ENCODE peak calls at places on chromosomes 1 and 21, in five cellular contexts. Q is Panc1, C is hepatocyte, D is aorta, X is upper lobe of right lung. B is an unnamed sample.

GRCh38 chr21:25607812-25608737 is 794 bp upstream of the MRPL39 start:
- DNase-seq in Q (peak; percentile 68), C (peak; percentile 90), D (peak; percentile 90), X (peak; percentile 85), B (peak; percentile 85)

GRCh38 chr21:28212056-28212455 is 780.6 kb downstream of the LTN1 start:
- DNase-seq in Q (no peak), C (no peak), D (no peak), X (no peak), B (no peak)

GRCh38 chr1:185646202-185646683 is 87.9 kb upstream of the HMCN1 start:
- DNase-seq in Q (peak; percentile 75), C (peak; percentile 90), D (no peak), X (no peak), B (no peak)

GRCh38 chr1:115063238-115063901 is 25.9 kb downstream of the TSPAN2 start:
- DNase-seq in Q (no peak), C (no peak), D (no peak), X (no peak), B (no peak)

GRCh38 chr1:20100632-20101355 is 18.5 kb downstream of the PLA2G2D start:
- DNase-seq in Q (peak; percentile 56), C (peak; percentile 69), D (peak; percentile 72), X (no peak), B (peak; percentile 76)

GRCh38 chr1:94382163-94382562 is 36.0 kb upstream of the ABCD3 start:
- DNase-seq in Q (no peak), C (no peak), D (no peak), X (peak; percentile 79), B (no peak)

GRCh38 chr1:8378981-8379470 is 61.1 kb downstream of the SLC45A1 start:
- DNase-seq in Q (no peak), C (no peak), D (no peak), X (no peak), B (no peak)

GRCh38 chr1:89701746-89702241 is 68.9 kb downstream of the LRRC8C start:
- DNase-seq in Q (no peak), C (no peak), D (no peak), X (no peak), B (no peak)

GRCh38 chr1:8510041-8510823 is 192.3 kb downstream of the SLC45A1 start:
- DNase-seq in Q (no peak), C (peak; percentile 29), D (no peak), X (no peak), B (peak; percentile 68)

GRCh38 chr1:173436831-173437428 is 40.2 kb upstream of the PRDX6 start:
- DNase-seq in Q (no peak), C (no peak), D (no peak), X (no peak), B (no peak)

DNA sequence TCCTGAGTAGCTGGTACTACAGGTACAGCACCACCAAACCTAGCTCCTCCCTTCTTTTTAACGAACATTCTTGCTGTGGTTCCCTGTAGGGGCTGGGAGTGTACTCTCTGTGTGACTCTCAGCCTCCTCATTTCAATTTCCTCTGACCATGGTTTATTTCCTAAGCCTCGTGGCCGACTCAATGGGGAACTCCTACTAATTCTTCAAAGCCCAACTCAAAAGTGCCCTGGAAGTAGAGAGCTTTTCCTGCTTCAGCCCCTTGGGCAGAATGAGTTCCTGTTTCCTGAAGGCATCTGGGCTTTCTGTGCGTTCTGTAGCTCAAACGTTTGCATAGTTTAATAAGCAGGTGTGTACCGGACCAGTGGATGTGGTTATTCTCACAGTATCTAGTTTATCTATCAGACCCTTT is 70.9 kb upstream of the ACOT11 start:
- DNase-seq in Q (no peak), C (no peak), D (no peak), X (no peak), B (peak; percentile 45)
- H3K4me1 ChIP-seq in Q (no peaks in the 10 kb centered on the region), C (peaks cover 48% of the 10 kb centered on the region), D (no peaks in the 10 kb centered on the region), X (peaks cover 9% of the 10 kb centered on the region), B (peaks cover 40% of the 10 kb centered on the region)

GRCh38 chr1:158998037-158998780 is 11.5 kb upstream of the IFI16 start:
- DNase-seq in Q (no peak), C (no peak), D (no peak), X (no peak), B (no peak)

GRCh38 chr1:158989424-158989823 is 20.3 kb upstream of the IFI16 start:
- DNase-seq in Q (no peak), C (peak; percentile 15), D (no peak), X (no peak), B (no peak)

GRCh38 chr1:158996998-158997397 is 12.7 kb upstream of the IFI16 start:
- DNase-seq in Q (no peak), C (no peak), D (no peak), X (no peak), B (no peak)

GRCh38 chr1:158998781-158999161 is 10.9 kb upstream of the IFI16 start:
- DNase-seq in Q (peak; percentile 58), C (peak; percentile 68), D (peak; percentile 82), X (peak; percentile 71), B (peak; percentile 79)

DNA sequence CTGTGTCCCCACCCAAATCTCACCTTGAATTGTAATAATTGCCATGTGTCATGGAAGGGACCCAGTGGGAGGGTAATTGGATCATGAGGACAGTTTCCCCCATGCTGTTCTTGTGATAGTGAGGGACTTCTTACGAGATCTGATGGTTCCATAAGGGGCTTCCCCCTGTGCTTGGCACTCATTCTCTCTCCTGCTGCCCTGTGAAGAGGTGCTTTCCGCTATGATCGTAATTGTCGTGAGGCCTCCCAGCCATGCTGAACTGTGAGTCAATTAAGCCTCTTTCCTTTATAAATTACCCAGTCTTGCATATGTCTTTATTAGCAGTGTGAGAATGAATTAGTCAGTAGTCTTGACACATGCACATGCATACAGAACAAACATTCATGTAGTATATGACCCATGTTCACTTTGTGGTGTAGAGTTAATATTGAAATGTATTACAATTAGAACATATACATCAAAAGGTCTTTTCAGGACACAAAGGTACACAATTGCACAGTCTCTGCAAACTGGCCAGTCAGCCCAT is 16.9 kb upstream of the IFI16 start:
- DNase-seq in Q (no peak), C (no peak), D (no peak), X (no peak), B (no peak)
- H3K4me1 ChIP-seq in Q (no peaks in the 10 kb centered on the region), C (no peaks in the 10 kb centered on the region), D (no peaks in the 10 kb centered on the region), X (no peaks in the 10 kb centered on the region), B (no peaks in the 10 kb centered on the region)

DNA sequence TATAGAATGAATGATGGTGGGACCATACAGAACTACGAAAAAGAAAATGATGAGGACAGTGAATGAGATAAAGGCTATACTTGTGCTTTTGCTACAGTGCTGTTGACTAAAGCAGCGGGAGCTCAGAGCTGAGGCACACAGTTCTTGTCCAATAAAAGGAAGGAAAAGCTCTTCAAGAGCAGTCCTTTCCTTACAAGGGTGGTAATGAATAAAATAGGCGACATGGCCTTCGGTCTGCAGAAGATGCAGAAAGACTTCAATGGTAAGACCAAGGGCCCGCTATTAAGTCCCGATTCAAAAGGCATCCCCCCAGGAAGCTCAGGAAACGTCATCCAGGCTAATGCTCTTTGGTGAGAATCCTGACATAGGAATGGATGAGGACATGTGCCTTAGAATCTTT is 44.4 kb downstream of the GNG12 start:
- DNase-seq in Q (no peak), C (no peak), D (no peak), X (no peak), B (no peak)
- H3K4me1 ChIP-seq in Q (peaks cover 26% of the 10 kb centered on the region), C (peaks cover 31% of the 10 kb centered on the region), D (peaks cover 12% of the 10 kb centered on the region), X (peaks cover 22% of the 10 kb centered on the region), B (no peaks in the 10 kb centered on the region)

DNA sequence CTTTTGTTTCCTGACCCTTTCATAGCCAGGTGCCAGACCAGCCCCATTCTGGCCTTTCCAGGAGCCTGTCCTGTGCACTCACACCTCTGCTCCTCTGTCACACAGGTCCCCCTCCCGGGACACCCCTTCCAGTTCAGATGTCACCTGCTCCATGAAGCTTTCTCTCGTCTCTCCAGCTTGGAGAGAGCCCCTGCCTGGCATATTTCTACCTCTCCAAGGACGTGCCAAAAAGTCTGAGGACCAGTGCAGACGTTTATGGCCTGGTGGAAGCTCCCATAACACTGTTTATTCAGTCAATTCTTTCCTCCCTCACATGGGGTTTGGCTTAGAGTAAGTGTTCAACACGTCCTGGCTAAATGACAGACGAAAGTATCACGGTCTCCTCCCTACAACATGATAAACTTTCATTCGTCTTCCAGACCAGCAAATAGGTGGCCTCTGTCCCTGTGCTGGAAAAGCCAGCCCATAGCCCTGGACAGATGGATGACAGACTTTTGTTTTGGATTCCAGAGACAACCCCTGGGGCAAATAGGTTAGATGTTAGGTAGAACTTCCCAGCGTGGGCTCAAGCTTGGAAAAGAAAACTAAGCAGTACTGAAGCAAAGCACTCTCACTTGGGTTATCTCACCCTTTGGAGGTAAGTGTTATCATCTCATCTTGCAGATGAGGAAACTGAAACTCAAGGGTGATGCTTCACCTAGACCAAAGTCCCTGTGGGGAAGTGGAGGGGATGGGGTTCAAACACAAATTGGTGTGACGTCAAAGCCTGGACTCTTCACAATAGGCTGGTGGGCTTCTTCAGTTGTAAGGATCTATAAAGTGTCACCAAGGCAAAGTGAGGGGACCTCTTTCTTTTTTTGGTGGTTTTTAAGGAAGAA is 52.9 kb upstream of the ECE1 start:
- DNase-seq in Q (no peak), C (no peak), D (no peak), X (no peak), B (peak; percentile 33)
- H3K4me1 ChIP-seq in Q (peaks cover 65% of the 10 kb centered on the region), C (peaks cover 62% of the 10 kb centered on the region), D (peaks cover 2% of the 10 kb centered on the region), X (peaks cover 43% of the 10 kb centered on the region), B (peaks cover 36% of the 10 kb centered on the region)

DNA sequence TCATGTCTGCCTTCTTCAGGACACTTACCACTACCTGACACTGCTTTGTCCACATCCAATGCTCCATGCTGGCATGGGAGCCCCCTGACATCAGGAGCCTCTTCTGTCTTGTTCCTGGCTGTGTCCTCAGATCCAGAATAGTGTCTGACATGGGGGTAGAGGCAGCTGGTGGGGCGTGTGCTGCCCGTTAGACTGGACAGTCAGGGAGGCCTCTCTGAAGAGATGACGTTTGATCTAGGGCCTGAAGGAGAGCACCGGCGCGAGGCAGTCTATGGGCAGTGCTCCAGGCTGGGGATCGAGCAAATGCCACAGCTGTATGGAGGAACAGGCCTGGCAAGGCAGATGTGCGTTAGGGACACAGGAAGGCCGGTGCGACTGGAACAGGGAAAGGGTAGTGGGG is 16.6 kb downstream of the SLC9A1 start:
- DNase-seq in Q (no peak), C (no peak), D (no peak), X (no peak), B (no peak)
- H3K4me1 ChIP-seq in Q (peaks cover 13% of the 10 kb centered on the region), C (peaks cover 39% of the 10 kb centered on the region), D (no peaks in the 10 kb centered on the region), X (peaks cover 67% of the 10 kb centered on the region), B (peaks cover 53% of the 10 kb centered on the region)

DNA sequence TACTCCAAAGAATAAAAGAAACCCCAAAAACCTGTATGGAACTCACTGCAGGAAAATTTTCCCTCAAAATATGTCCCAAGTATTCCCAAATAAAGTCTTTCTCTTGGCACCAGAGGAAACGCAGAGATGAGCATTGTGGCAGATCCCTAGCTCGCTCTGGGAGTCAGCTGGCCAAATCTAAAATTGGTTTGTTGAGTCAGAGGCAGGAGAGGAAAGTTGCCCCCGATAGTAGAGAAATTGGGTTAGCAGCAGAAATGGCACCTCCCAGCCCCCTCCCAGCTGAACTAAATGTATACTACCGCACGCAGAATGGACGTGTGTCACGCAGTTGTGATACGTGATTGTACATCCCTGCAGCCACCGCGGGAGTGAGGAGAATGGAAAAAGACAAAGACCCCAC is 39.9 kb upstream of the TARBP1 start:
- DNase-seq in Q (no peak), C (no peak), D (no peak), X (no peak), B (no peak)
- H3K4me1 ChIP-seq in Q (peaks cover 28% of the 10 kb centered on the region), C (peaks cover 19% of the 10 kb centered on the region), D (peaks cover 4% of the 10 kb centered on the region), X (peaks cover 28% of the 10 kb centered on the region), B (peaks cover 72% of the 10 kb centered on the region)

GRCh38 chr1:36222481-36223372 is 1.5 kb upstream of the THRAP3 start:
- DNase-seq in Q (no peak), C (no peak), D (no peak), X (peak; percentile 62), B (no peak)

GRCh38 chr1:36223373-36223995 is 759 bp upstream of the THRAP3 start:
- DNase-seq in Q (peak; percentile 18), C (peak; percentile 63), D (no peak), X (no peak), B (peak; percentile 74)

GRCh38 chr1:36223996-36224536 is at the start of gene THRAP3:
- DNase-seq in Q (peak; percentile 96), C (peak; percentile 100), D (peak; percentile 100), X (peak; percentile 100), B (peak; percentile 100)

GRCh38 chr1:36225298-36225899 is 1.2 kb downstream of the THRAP3 start:
- DNase-seq in Q (no peak), C (no peak), D (no peak), X (no peak), B (no peak)

GRCh38 chr1:36224537-36225297 is 474 bp downstream of the THRAP3 start:
- DNase-seq in Q (peak; percentile 38), C (peak; percentile 89), D (peak; percentile 93), X (no peak), B (no peak)
- H3K4me1 ChIP-seq in Q (peaks cover 11% of the 10 kb centered on the region), C (peaks cover 23% of the 10 kb centered on the region), D (no peaks in the 10 kb centered on the region), X (peaks cover 42% of the 10 kb centered on the region), B (peaks cover 24% of the 10 kb centered on the region)